ENCODE peak calls at places on chromosomes 4 and X, in six cellular contexts. P is RCC 7860; H is activated CD4-positive, alpha-beta T cell treated with anti-CD3 and anti-CD28 coated beads, Interleukin-2, amount 50 U/mL, for 4 hours; Y is T-helper 9 cell; R is pons; W is ascending aorta. E is an unnamed sample.

GRCh38 chr4:2045518-2045951 is 13.6 kb upstream of the NAT8L start:
- DNase-seq in P (peak), H (no peak), Y (no peak), R (no peak), W (no peak), E (no peak)

GRCh38 chr4:53497446-53498069 is 93.7 kb downstream of the LNX1 start:
- DNase-seq in P (no peak), H (no peak), Y (no peak), R (no peak), W (no peak), E (no peak)

GRCh38 chr4:174749091-174749490 is 80.0 kb downstream of the GLRA3 start:
- DNase-seq in P (no peak), H (no peak), Y (no peak), R (no peak), W (no peak), E (no peak)

GRCh38 chrX:11472381-11472780 is 179.2 kb downstream of the AMELX start:
- DNase-seq in P (no peak), H (no peak), Y (no peak), R (no peak), W (no peak), E (no peak)

GRCh38 chr4:49032440-49033161 is 46.5 kb downstream of the CWH43 start:
- DNase-seq in P (no peak), H (no peak), Y (no peak), R (peak), W (no peak), E (no peak)

GRCh38 chrX:154658957-154659356 is 5.6 kb upstream of the CTAG2 start:
- DNase-seq in P (no peak), H (no peak), Y (no peak), R (no peak), W (no peak), E (no peak)

GRCh38 chrX:154358829-154359228 is 15.6 kb downstream of the FLNA start:
- DNase-seq in P (no peak), H (no peak), Y (no peak), R (no peak), W (no peak), E (no peak)

GRCh38 chr4:18314731-18315130 is 293.2 kb upstream of the LCORL start:
- DNase-seq in P (no peak), H (no peak), Y (no peak), R (peak), W (no peak), E (no peak)

GRCh38 chr4:21476753-21477152 is 471.8 kb downstream of the KCNIP4 start:
- DNase-seq in P (no peak), H (no peak), Y (no peak), R (no peak), W (no peak), E (no peak)

GRCh38 chr4:47930971-47931804 is 16.8 kb upstream of the NFXL1 start:
- DNase-seq in P (no peak), H (no peak), Y (no peak), R (peak), W (no peak), E (no peak)

GRCh38 chr4:148814030-148814429 is 371.8 kb upstream of the NR3C2 start:
- DNase-seq in P (no peak), H (no peak), Y (no peak), R (no peak), W (no peak), E (no peak)

E was measured in natural killer cell.